ENCODE peak calls at places on chromosomes 12 and 14, in eight cellular contexts. One of them, this sample, is unnamed.

GRCh38 chr14:49865431-49865859 is 12.9 kb upstream of the NEMF start:
- DNase-seq in MM.1S: peak; percentile 44
- DNase-seq in GM12865: peak; percentile 85
- DNase-seq in sigmoid colon: peak; percentile 85
- DNase-seq in psoas muscle: peak; percentile 85
- DNase-seq in retina: peak; percentile 76
- DNase-seq in activated T-cell treated with anti-CD3 and anti-CD28 coated beads, Interleukin-2, amount 50 U/mL, for 72 hours: peak; percentile 83
- DNase-seq in T-helper 17 cell: peak; percentile 58
- DNase-seq in this sample: peak; percentile 71

GRCh38 chr12:111777345-111778045 is 10.8 kb downstream of the ALDH2 start:
- DNase-seq in MM.1S: no peak
- DNase-seq in retina: no peak
- DNase-seq in GM12865: no peak
- DNase-seq in psoas muscle: peak; percentile 56
- DNase-seq in sigmoid colon: peak; percentile 69
- DNase-seq in T-helper 17 cell: no peak
- DNase-seq in activated T-cell treated with anti-CD3 and anti-CD28 coated beads, Interleukin-2, amount 50 U/mL, for 72 hours: no peak
- DNase-seq in this sample: no peak

GRCh38 chr12:6335451-6336078 is 6.3 kb downstream of the TNFRSF1A start:
- DNase-seq in sigmoid colon: peak; percentile 92
- DNase-seq in psoas muscle: peak; percentile 86
- DNase-seq in MM.1S: peak; percentile 91
- DNase-seq in T-helper 17 cell: peak; percentile 74
- DNase-seq in GM12865: peak; percentile 89
- DNase-seq in retina: no peak
- DNase-seq in activated T-cell treated with anti-CD3 and anti-CD28 coated beads, Interleukin-2, amount 50 U/mL, for 72 hours: peak; percentile 92
- DNase-seq in this sample: peak; percentile 94

GRCh38 chr14:104105071-104105821 is 19.7 kb downstream of the ASPG start:
- DNase-seq in GM12865: no peak
- DNase-seq in activated T-cell treated with anti-CD3 and anti-CD28 coated beads, Interleukin-2, amount 50 U/mL, for 72 hours: no peak
- DNase-seq in psoas muscle: peak; percentile 36
- DNase-seq in retina: no peak
- DNase-seq in MM.1S: no peak
- DNase-seq in sigmoid colon: peak; percentile 54
- DNase-seq in T-helper 17 cell: no peak
- DNase-seq in this sample: no peak

GRCh38 chr12:91854725-91855124 is 290.9 kb downstream of the BTG1 start:
- DNase-seq in MM.1S: no peak
- DNase-seq in sigmoid colon: peak; percentile 73
- DNase-seq in retina: no peak
- DNase-seq in T-helper 17 cell: no peak
- DNase-seq in activated T-cell treated with anti-CD3 and anti-CD28 coated beads, Interleukin-2, amount 50 U/mL, for 72 hours: no peak
- DNase-seq in psoas muscle: no peak
- DNase-seq in GM12865: no peak
- DNase-seq in this sample: peak; percentile 24

GRCh38 chr12:98587084-98587483 is 6.4 kb upstream of the SLC25A3 start:
- DNase-seq in sigmoid colon: no peak
- DNase-seq in activated T-cell treated with anti-CD3 and anti-CD28 coated beads, Interleukin-2, amount 50 U/mL, for 72 hours: no peak
- DNase-seq in MM.1S: no peak
- DNase-seq in retina: no peak
- DNase-seq in psoas muscle: no peak
- DNase-seq in T-helper 17 cell: no peak
- DNase-seq in GM12865: no peak
- DNase-seq in this sample: no peak

GRCh38 chr12:13120431-13120830 is 17.0 kb upstream of the GSG1 start:
- DNase-seq in T-helper 17 cell: no peak
- DNase-seq in activated T-cell treated with anti-CD3 and anti-CD28 coated beads, Interleukin-2, amount 50 U/mL, for 72 hours: no peak
- DNase-seq in sigmoid colon: no peak
- DNase-seq in retina: no peak
- DNase-seq in MM.1S: no peak
- DNase-seq in GM12865: no peak
- DNase-seq in psoas muscle: no peak
- DNase-seq in this sample: peak; percentile 34

GRCh38 chr14:98666545-98666944 is 605.5 kb downstream of the BCL11B start:
- DNase-seq in psoas muscle: no peak
- DNase-seq in sigmoid colon: no peak
- DNase-seq in GM12865: no peak
- DNase-seq in retina: no peak
- DNase-seq in T-helper 17 cell: no peak
- DNase-seq in MM.1S: no peak
- DNase-seq in activated T-cell treated with anti-CD3 and anti-CD28 coated beads, Interleukin-2, amount 50 U/mL, for 72 hours: no peak
- DNase-seq in this sample: no peak

GRCh38 chr12:8985213-8985612 is 4.1 kb upstream of the KLRG1 start:
- DNase-seq in retina: no peak
- DNase-seq in psoas muscle: no peak
- DNase-seq in activated T-cell treated with anti-CD3 and anti-CD28 coated beads, Interleukin-2, amount 50 U/mL, for 72 hours: no peak
- DNase-seq in GM12865: no peak
- DNase-seq in MM.1S: no peak
- DNase-seq in T-helper 17 cell: no peak
- DNase-seq in sigmoid colon: no peak
- DNase-seq in this sample: no peak

GRCh38 chr12:5489760-5490432 is 58.0 kb downstream of the NTF3 start:
- DNase-seq in sigmoid colon: no peak
- DNase-seq in GM12865: no peak
- DNase-seq in T-helper 17 cell: no peak
- DNase-seq in activated T-cell treated with anti-CD3 and anti-CD28 coated beads, Interleukin-2, amount 50 U/mL, for 72 hours: no peak
- DNase-seq in MM.1S: no peak
- DNase-seq in retina: no peak
- DNase-seq in psoas muscle: no peak
- DNase-seq in this sample: no peak

GRCh38 chr12:6968426-6968825 is 2.0 kb downstream of the PHB2 start:
- DNase-seq in MM.1S: no peak
- DNase-seq in psoas muscle: no peak
- DNase-seq in sigmoid colon: no peak
- DNase-seq in retina: no peak
- DNase-seq in activated T-cell treated with anti-CD3 and anti-CD28 coated beads, Interleukin-2, amount 50 U/mL, for 72 hours: no peak
- DNase-seq in T-helper 17 cell: no peak
- DNase-seq in GM12865: no peak
- DNase-seq in this sample: no peak

GRCh38 chr14:72741836-72742681 is 151.8 kb downstream of the DPF3 start:
- DNase-seq in T-helper 17 cell: no peak
- DNase-seq in MM.1S: no peak
- DNase-seq in psoas muscle: no peak
- DNase-seq in activated T-cell treated with anti-CD3 and anti-CD28 coated beads, Interleukin-2, amount 50 U/mL, for 72 hours: no peak
- DNase-seq in sigmoid colon: no peak
- DNase-seq in GM12865: no peak
- DNase-seq in retina: peak; percentile 68
- DNase-seq in this sample: no peak

GRCh38 chr14:77264466-77265186 is 6.4 kb downstream of the NGB start:
- DNase-seq in activated T-cell treated with anti-CD3 and anti-CD28 coated beads, Interleukin-2, amount 50 U/mL, for 72 hours: no peak
- DNase-seq in retina: no peak
- DNase-seq in psoas muscle: no peak
- DNase-seq in MM.1S: no peak
- DNase-seq in sigmoid colon: no peak
- DNase-seq in GM12865: no peak
- DNase-seq in T-helper 17 cell: no peak
- DNase-seq in this sample: no peak

GRCh38 chr12:94636462-94637085 is 13.8 kb downstream of the TMCC3 start:
- DNase-seq in GM12865: no peak
- DNase-seq in retina: no peak
- DNase-seq in psoas muscle: peak; percentile 53
- DNase-seq in activated T-cell treated with anti-CD3 and anti-CD28 coated beads, Interleukin-2, amount 50 U/mL, for 72 hours: no peak
- DNase-seq in sigmoid colon: no peak
- DNase-seq in T-helper 17 cell: no peak
- DNase-seq in MM.1S: no peak
- DNase-seq in this sample: peak; percentile 33

GRCh38 chr12:123607756-123608155 is 5.9 kb downstream of the DDX55 start:
- DNase-seq in psoas muscle: no peak
- DNase-seq in MM.1S: no peak
- DNase-seq in T-helper 17 cell: no peak
- DNase-seq in sigmoid colon: no peak
- DNase-seq in activated T-cell treated with anti-CD3 and anti-CD28 coated beads, Interleukin-2, amount 50 U/mL, for 72 hours: no peak
- DNase-seq in GM12865: no peak
- DNase-seq in retina: no peak
- DNase-seq in this sample: no peak

GRCh38 chr14:104211242-104211641 is 72.9 kb downstream of the KIF26A start:
- DNase-seq in MM.1S: no peak
- DNase-seq in GM12865: no peak
- DNase-seq in T-helper 17 cell: no peak
- DNase-seq in psoas muscle: peak; percentile 23
- DNase-seq in activated T-cell treated with anti-CD3 and anti-CD28 coated beads, Interleukin-2, amount 50 U/mL, for 72 hours: no peak
- DNase-seq in retina: peak; percentile 65
- DNase-seq in sigmoid colon: no peak
- DNase-seq in this sample: no peak

GRCh38 chr12:104454997-104455396 is 1.8 kb upstream of the CHST11 start:
- DNase-seq in MM.1S: no peak
- DNase-seq in GM12865: no peak
- DNase-seq in T-helper 17 cell: no peak
- DNase-seq in sigmoid colon: peak; percentile 38
- DNase-seq in retina: no peak
- DNase-seq in activated T-cell treated with anti-CD3 and anti-CD28 coated beads, Interleukin-2, amount 50 U/mL, for 72 hours: no peak
- DNase-seq in psoas muscle: no peak
- DNase-seq in this sample: peak; percentile 52

GRCh38 chr12:117968826-117969659 is at the start of gene KSR2:
- DNase-seq in MM.1S: peak; percentile 83
- DNase-seq in GM12865: peak; percentile 73
- DNase-seq in T-helper 17 cell: peak; percentile 12
- DNase-seq in psoas muscle: no peak
- DNase-seq in retina: peak; percentile 90
- DNase-seq in activated T-cell treated with anti-CD3 and anti-CD28 coated beads, Interleukin-2, amount 50 U/mL, for 72 hours: peak; percentile 70
- DNase-seq in sigmoid colon: peak; percentile 43
- DNase-seq in this sample: no peak

GRCh38 chr12:47860279-47860841 is 40.7 kb upstream of the HDAC7 start:
- DNase-seq in MM.1S: no peak
- DNase-seq in GM12865: no peak
- DNase-seq in T-helper 17 cell: no peak
- DNase-seq in psoas muscle: no peak
- DNase-seq in sigmoid colon: no peak
- DNase-seq in activated T-cell treated with anti-CD3 and anti-CD28 coated beads, Interleukin-2, amount 50 U/mL, for 72 hours: peak; percentile 68
- DNase-seq in retina: no peak
- DNase-seq in this sample: no peak

GRCh38 chr12:127636881-127637280 is 630.1 kb upstream of the TMEM132C start:
- DNase-seq in activated T-cell treated with anti-CD3 and anti-CD28 coated beads, Interleukin-2, amount 50 U/mL, for 72 hours: no peak
- DNase-seq in T-helper 17 cell: no peak
- DNase-seq in GM12865: no peak
- DNase-seq in sigmoid colon: no peak
- DNase-seq in MM.1S: no peak
- DNase-seq in psoas muscle: no peak
- DNase-seq in retina: no peak
- DNase-seq in this sample: no peak

GRCh38 chr12:3272958-3273357 is 195.8 kb downstream of the TSPAN9 start:
- DNase-seq in psoas muscle: no peak
- DNase-seq in sigmoid colon: no peak
- DNase-seq in GM12865: no peak
- DNase-seq in retina: no peak
- DNase-seq in activated T-cell treated with anti-CD3 and anti-CD28 coated beads, Interleukin-2, amount 50 U/mL, for 72 hours: no peak
- DNase-seq in MM.1S: no peak
- DNase-seq in T-helper 17 cell: no peak
- DNase-seq in this sample: no peak

GRCh38 chr12:125280482-125281377 is 215.5 kb downstream of the AACS start:
- DNase-seq in psoas muscle: no peak
- DNase-seq in GM12865: peak; percentile 5
- DNase-seq in activated T-cell treated with anti-CD3 and anti-CD28 coated beads, Interleukin-2, amount 50 U/mL, for 72 hours: no peak
- DNase-seq in T-helper 17 cell: no peak
- DNase-seq in sigmoid colon: no peak
- DNase-seq in MM.1S: no peak
- DNase-seq in retina: peak; percentile 8
- DNase-seq in this sample: no peak

GRCh38 chr12:49422038-49422575 is 54.8 kb downstream of the SPATS2 start:
- DNase-seq in activated T-cell treated with anti-CD3 and anti-CD28 coated beads, Interleukin-2, amount 50 U/mL, for 72 hours: no peak
- DNase-seq in T-helper 17 cell: no peak
- DNase-seq in MM.1S: no peak
- DNase-seq in retina: no peak
- DNase-seq in psoas muscle: no peak
- DNase-seq in GM12865: no peak
- DNase-seq in sigmoid colon: no peak
- DNase-seq in this sample: no peak

GRCh38 chr12:68140576-68140975 is 19.0 kb downstream of the IFNG start:
- DNase-seq in activated T-cell treated with anti-CD3 and anti-CD28 coated beads, Interleukin-2, amount 50 U/mL, for 72 hours: no peak
- DNase-seq in psoas muscle: no peak
- DNase-seq in sigmoid colon: no peak
- DNase-seq in MM.1S: no peak
- DNase-seq in retina: no peak
- DNase-seq in GM12865: no peak
- DNase-seq in T-helper 17 cell: no peak
- DNase-seq in this sample: no peak

GRCh38 chr12:105970885-105971284 is 167.9 kb downstream of the NUAK1 start:
- DNase-seq in psoas muscle: no peak
- DNase-seq in sigmoid colon: no peak
- DNase-seq in retina: no peak
- DNase-seq in T-helper 17 cell: no peak
- DNase-seq in MM.1S: no peak
- DNase-seq in activated T-cell treated with anti-CD3 and anti-CD28 coated beads, Interleukin-2, amount 50 U/mL, for 72 hours: no peak
- DNase-seq in GM12865: no peak
- DNase-seq in this sample: no peak

GRCh38 chr14:34926552-34926951 is 51.4 kb upstream of the BAZ1A start:
- DNase-seq in psoas muscle: no peak
- DNase-seq in GM12865: no peak
- DNase-seq in MM.1S: no peak
- DNase-seq in T-helper 17 cell: no peak
- DNase-seq in activated T-cell treated with anti-CD3 and anti-CD28 coated beads, Interleukin-2, amount 50 U/mL, for 72 hours: no peak
- DNase-seq in sigmoid colon: no peak
- DNase-seq in retina: no peak
- DNase-seq in this sample: no peak

GRCh38 chr12:122848471-122849351 is 13.5 kb downstream of the HIP1R start:
- DNase-seq in T-helper 17 cell: no peak
- DNase-seq in sigmoid colon: no peak
- DNase-seq in retina: no peak
- DNase-seq in psoas muscle: peak; percentile 44
- DNase-seq in activated T-cell treated with anti-CD3 and anti-CD28 coated beads, Interleukin-2, amount 50 U/mL, for 72 hours: no peak
- DNase-seq in GM12865: no peak
- DNase-seq in MM.1S: no peak
- DNase-seq in this sample: no peak

GRCh38 chr14:71336488-71337192 is 429.4 kb downstream of the PCNX1 start:
- DNase-seq in activated T-cell treated with anti-CD3 and anti-CD28 coated beads, Interleukin-2, amount 50 U/mL, for 72 hours: no peak
- DNase-seq in psoas muscle: no peak
- DNase-seq in GM12865: no peak
- DNase-seq in sigmoid colon: no peak
- DNase-seq in T-helper 17 cell: no peak
- DNase-seq in retina: no peak
- DNase-seq in MM.1S: no peak
- DNase-seq in this sample: no peak

GRCh38 chr14:21084988-21085853 is 13.2 kb downstream of the ZNF219 start:
- DNase-seq in T-helper 17 cell: no peak
- DNase-seq in retina: no peak
- DNase-seq in psoas muscle: no peak
- DNase-seq in sigmoid colon: peak; percentile 84
- DNase-seq in activated T-cell treated with anti-CD3 and anti-CD28 coated beads, Interleukin-2, amount 50 U/mL, for 72 hours: no peak
- DNase-seq in MM.1S: no peak
- DNase-seq in GM12865: no peak
- DNase-seq in this sample: peak; percentile 36

GRCh38 chr12:25769076-25769945 is 189.2 kb upstream of the RASSF8 start:
- DNase-seq in activated T-cell treated with anti-CD3 and anti-CD28 coated beads, Interleukin-2, amount 50 U/mL, for 72 hours: no peak
- DNase-seq in T-helper 17 cell: no peak
- DNase-seq in MM.1S: no peak
- DNase-seq in psoas muscle: no peak
- DNase-seq in sigmoid colon: no peak
- DNase-seq in GM12865: no peak
- DNase-seq in retina: no peak
- DNase-seq in this sample: peak; percentile 77

GRCh38 chr12:4421590-4422031 is 24.0 kb downstream of the FGF6 start:
- DNase-seq in activated T-cell treated with anti-CD3 and anti-CD28 coated beads, Interleukin-2, amount 50 U/mL, for 72 hours: peak; percentile 15
- DNase-seq in GM12865: peak; percentile 50
- DNase-seq in sigmoid colon: no peak
- DNase-seq in retina: peak; percentile 35
- DNase-seq in psoas muscle: no peak
- DNase-seq in MM.1S: peak; percentile 53
- DNase-seq in T-helper 17 cell: no peak
- DNase-seq in this sample: peak; percentile 47

GRCh38 chr14:75147423-75148071 is 20.7 kb upstream of the NEK9 start:
- DNase-seq in psoas muscle: peak; percentile 76
- DNase-seq in GM12865: no peak
- DNase-seq in MM.1S: no peak
- DNase-seq in sigmoid colon: peak; percentile 92
- DNase-seq in activated T-cell treated with anti-CD3 and anti-CD28 coated beads, Interleukin-2, amount 50 U/mL, for 72 hours: no peak
- DNase-seq in T-helper 17 cell: no peak
- DNase-seq in retina: no peak
- DNase-seq in this sample: peak; percentile 96

GRCh38 chr14:85471156-85471555 is 58.8 kb upstream of the FLRT2 start:
- DNase-seq in MM.1S: no peak
- DNase-seq in T-helper 17 cell: no peak
- DNase-seq in retina: no peak
- DNase-seq in psoas muscle: no peak
- DNase-seq in activated T-cell treated with anti-CD3 and anti-CD28 coated beads, Interleukin-2, amount 50 U/mL, for 72 hours: no peak
- DNase-seq in sigmoid colon: no peak
- DNase-seq in GM12865: no peak
- DNase-seq in this sample: peak; percentile 31

GRCh38 chr14:53306926-53307325 is 153.8 kb upstream of the DDHD1 start:
- DNase-seq in sigmoid colon: no peak
- DNase-seq in retina: peak; percentile 20
- DNase-seq in T-helper 17 cell: no peak
- DNase-seq in activated T-cell treated with anti-CD3 and anti-CD28 coated beads, Interleukin-2, amount 50 U/mL, for 72 hours: no peak
- DNase-seq in MM.1S: no peak
- DNase-seq in GM12865: no peak
- DNase-seq in psoas muscle: no peak
- DNase-seq in this sample: peak; percentile 12